ENCODE peak calls at places on chromosomes 7 and 10, in ten cellular contexts. Y is progenitor cell of endocrine pancreas; J is Calu3; L is dermis microvascular lymphatic vessel endothelial cell; Q is GM20000; C is activated CD4-positive, CD25-positive, alpha-beta regulatory T cell treated with anti-CD3 and anti-CD28 coated beads, Interleukin-2, amount 50 U/mL, for 72 hours; M is amygdala; U is Peyer's patch; E is NCI-H187; R is T-cell. P is an unnamed sample.

GRCh38 chr10:36559412-36559811 is 566.0 kb upstream of the ANKRD30A start:
- DNase-seq in Y (no peak), J (no peak), L (no peak), Q (no peak), C (no peak), M (no peak), U (no peak), E (no peak), R (no peak), P (no peak)

GRCh38 chr7:18086165-18087030 is 58.8 kb upstream of the PRPS1L1 start:
- DNase-seq in Y (peak; percentile 28), J (peak; percentile 73), L (peak; percentile 8), Q (peak; percentile 36), C (no peak), M (peak; percentile 9), U (no peak), E (no peak), R (no peak), P (no peak)

GRCh38 chr7:45716380-45717203 is 142.4 kb downstream of the ADCY1 start:
- DNase-seq in Y (no peak), J (no peak), L (no peak), Q (no peak), C (peak; percentile 23), M (no peak), U (no peak), E (no peak), R (no peak), P (no peak)

GRCh38 chr10:77251297-77252013 is 386.2 kb downstream of the KCNMA1 start:
- DNase-seq in Y (no peak), J (peak; percentile 62), L (peak; percentile 63), Q (no peak), C (no peak), M (no peak), U (no peak), E (no peak), R (no peak), P (no peak)

GRCh38 chr7:151857866-151858440 is 19.0 kb downstream of the PRKAG2 start:
- DNase-seq in Y (no peak), J (no peak), L (no peak), Q (no peak), C (no peak), M (no peak), U (no peak), E (no peak), R (no peak), P (no peak)

GRCh38 chr7:129948877-129949291 is 3.9 kb downstream of the UBE2H start:
- DNase-seq in Y (peak; percentile 69), J (peak; percentile 92), L (peak; percentile 97), Q (peak; percentile 83), C (peak; percentile 75), M (peak; percentile 88), U (peak; percentile 95), E (peak; percentile 56), R (peak; percentile 84), P (peak; percentile 95)

GRCh38 chr7:2114052-2114451 is 118.7 kb downstream of the MAD1L1 start:
- DNase-seq in Y (no peak), J (no peak), L (peak; percentile 80), Q (no peak), C (no peak), M (no peak), U (no peak), E (no peak), R (no peak), P (no peak)

GRCh38 chr7:27424749-27425148 is 182.1 kb downstream of the EVX1 start:
- DNase-seq in Y (no peak), J (no peak), L (no peak), Q (no peak), C (no peak), M (no peak), U (peak; percentile 50), E (no peak), R (no peak), P (no peak)

GRCh38 chr10:22931948-22932347 is 4.1 kb downstream of the ARMC3 start:
- DNase-seq in Y (no peak), J (peak; percentile 32), L (peak; percentile 38), Q (no peak), C (no peak), M (no peak), U (no peak), E (no peak), R (no peak), P (peak; percentile 23)

GRCh38 chr10:9501944-9502343 is 1447.5 kb downstream of the GATA3 start:
- DNase-seq in Y (no peak), J (no peak), L (no peak), Q (no peak), C (no peak), M (no peak), U (no peak), E (no peak), R (no peak), P (no peak)

GRCh38 chr7:58316-58715 is 134.1 kb upstream of the FAM20C start:
- DNase-seq in Y (no peak), J (no peak), L (no peak), Q (no peak), C (no peak), M (no peak), U (peak; percentile 27), E (no peak), R (no peak), P (no peak)

P was measured in fibroblast of the conjunctiva.